ENCODE peak calls at places on chromosome 19, in four cellular contexts. One of them, this sample, is unnamed.

GRCh38 chr19:6271721-6272410 is 7.9 kb downstream of the MLLT1 start:
- DNase-seq in K562: peak; percentile 79
- DNase-seq in HepG2: no peak
- DNase-seq in GM12878: no peak
- DNase-seq in this sample: peak; percentile 24

GRCh38 chr19:2254052-2254872 is 2.0 kb downstream of the JSRP1 start:
- DNase-seq in K562: no peak
- DNase-seq in GM12878: no peak
- DNase-seq in HepG2: peak; percentile 64
- DNase-seq in this sample: peak; percentile 86

GRCh38 chr19:23286477-23286876 is 36.3 kb upstream of the ZNF724 start:
- DNase-seq in GM12878: no peak
- DNase-seq in HepG2: no peak
- DNase-seq in K562: no peak
- DNase-seq in this sample: peak; percentile 50

GRCh38 chr19:30281903-30282302 is 90.3 kb upstream of the ZNF536 start:
- DNase-seq in HepG2: no peak
- DNase-seq in GM12878: no peak
- DNase-seq in K562: no peak
- DNase-seq in this sample: no peak

GRCh38 chr19:38869836-38870607 is 8.1 kb downstream of the RINL start:
- DNase-seq in HepG2: no peak
- DNase-seq in K562: no peak
- DNase-seq in GM12878: no peak
- DNase-seq in this sample: peak; percentile 89

GRCh38 chr19:6069268-6069771 is 41.0 kb downstream of the RFX2 start:
- DNase-seq in K562: no peak
- DNase-seq in GM12878: no peak
- DNase-seq in HepG2: no peak
- DNase-seq in this sample: no peak

GRCh38 chr19:57075801-57076492 is 43.8 kb upstream of the USP29 start:
- DNase-seq in HepG2: peak; percentile 65
- DNase-seq in GM12878: no peak
- DNase-seq in K562: no peak
- DNase-seq in this sample: no peak

GRCh38 chr19:18741566-18742121 is 49.5 kb downstream of the COMP start:
- DNase-seq in GM12878: no peak
- DNase-seq in HepG2: peak; percentile 57
- DNase-seq in K562: no peak
- DNase-seq in this sample: no peak

GRCh38 chr19:609001-609340 is 19.3 kb downstream of the HCN2 start:
- DNase-seq in K562: no peak
- DNase-seq in HepG2: no peak
- DNase-seq in GM12878: no peak
- DNase-seq in this sample: no peak

GRCh38 chr19:51195616-51196015 is 29.3 kb upstream of the CD33 start:
- DNase-seq in GM12878: no peak
- DNase-seq in K562: no peak
- DNase-seq in HepG2: no peak
- DNase-seq in this sample: no peak

GRCh38 chr19:36797786-36798108 is 25.1 kb upstream of the ZNF850 start:
- DNase-seq in HepG2: no peak
- DNase-seq in GM12878: no peak
- DNase-seq in K562: no peak
- DNase-seq in this sample: no peak

GRCh38 chr19:58279042-58279924 is 528 bp downstream of the ZNF8 start:
- DNase-seq in GM12878: no peak
- DNase-seq in HepG2: peak; percentile 62
- DNase-seq in K562: peak; percentile 80
- DNase-seq in this sample: peak; percentile 69

GRCh38 chr19:6233051-6233826 is 46.5 kb downstream of the MLLT1 start:
- DNase-seq in GM12878: no peak
- DNase-seq in K562: no peak
- DNase-seq in HepG2: no peak
- DNase-seq in this sample: no peak

GRCh38 chr19:11355160-11356073 is at the start of gene PLPPR2:
- DNase-seq in HepG2: peak; percentile 68
- DNase-seq in K562: peak; percentile 96
- DNase-seq in GM12878: peak; percentile 25
- DNase-seq in this sample: peak; percentile 99

GRCh38 chr19:11088508-11089253 is 582 bp upstream of the LDLR start:
- DNase-seq in GM12878: no peak
- DNase-seq in HepG2: peak; percentile 81
- DNase-seq in K562: no peak
- DNase-seq in this sample: no peak

GRCh38 chr19:7928741-7929701 is 3.1 kb upstream of the CTXN1 start:
- DNase-seq in K562: peak; percentile 66
- DNase-seq in HepG2: peak; percentile 53
- DNase-seq in GM12878: no peak
- DNase-seq in this sample: peak; percentile 84

GRCh38 chr19:35031072-35031881 is 1.0 kb downstream of the SCN1B start:
- DNase-seq in K562: peak; percentile 67
- DNase-seq in GM12878: no peak
- DNase-seq in HepG2: no peak
- DNase-seq in this sample: peak; percentile 44

GRCh38 chr19:47623151-47623920 is 14.4 kb downstream of the BICRA start:
- DNase-seq in K562: no peak
- DNase-seq in HepG2: no peak
- DNase-seq in GM12878: no peak
- DNase-seq in this sample: no peak

GRCh38 chr19:41887711-41888382 is 4.9 kb downstream of the ARHGEF1 start:
- DNase-seq in HepG2: peak; percentile 95
- DNase-seq in GM12878: no peak
- DNase-seq in K562: no peak
- DNase-seq in this sample: peak; percentile 73

GRCh38 chr19:52188822-52189744 is 769 bp upstream of the PPP2R1A start:
- DNase-seq in K562: no peak
- DNase-seq in GM12878: no peak
- DNase-seq in HepG2: no peak
- DNase-seq in this sample: peak; percentile 98

GRCh38 chr19:34484328-34484727 is 2.8 kb downstream of the WTIP start:
- DNase-seq in GM12878: no peak
- DNase-seq in K562: no peak
- DNase-seq in HepG2: no peak
- DNase-seq in this sample: no peak

GRCh38 chr19:23002690-23003422 is at the start of gene ZNF728:
- DNase-seq in HepG2: no peak
- DNase-seq in GM12878: no peak
- DNase-seq in K562: peak; percentile 19
- DNase-seq in this sample: no peak

GRCh38 chr19:46786236-46787039 is 2.0 kb downstream of the SLC1A5 start:
- DNase-seq in GM12878: no peak
- DNase-seq in K562: peak; percentile 76
- DNase-seq in HepG2: peak; percentile 68
- DNase-seq in this sample: peak; percentile 45

GRCh38 chr19:13094771-13095392 is 7.8 kb downstream of the LYL1 start:
- DNase-seq in K562: peak; percentile 49
- DNase-seq in GM12878: no peak
- DNase-seq in HepG2: no peak
- DNase-seq in this sample: peak; percentile 45

GRCh38 chr19:41754596-41754995 is 734 bp upstream of the CEACAM6 start:
- DNase-seq in K562: no peak
- DNase-seq in GM12878: no peak
- DNase-seq in HepG2: no peak
- DNase-seq in this sample: no peak

GRCh38 chr19:24040621-24041020 is 46.4 kb upstream of the ZNF254 start:
- DNase-seq in HepG2: no peak
- DNase-seq in K562: no peak
- DNase-seq in GM12878: no peak
- DNase-seq in this sample: no peak

GRCh38 chr19:1774999-1775772 is 21.9 kb downstream of the ONECUT3 start:
- DNase-seq in GM12878: no peak
- DNase-seq in K562: peak; percentile 84
- DNase-seq in HepG2: no peak
- DNase-seq in this sample: peak; percentile 72

GRCh38 chr19:55082023-55082851 is 6.6 kb downstream of the EPS8L1 start:
- DNase-seq in GM12878: no peak
- DNase-seq in K562: no peak
- DNase-seq in HepG2: no peak
- DNase-seq in this sample: peak; percentile 92

GRCh38 chr19:43504426-43505185 is at the start of gene PHLDB3:
- DNase-seq in K562: peak; percentile 52
- DNase-seq in GM12878: no peak
- DNase-seq in HepG2: peak; percentile 38
- DNase-seq in this sample: peak; percentile 44

GRCh38 chr19:39465956-39466747 is 14.5 kb upstream of the TIMM50 start:
- DNase-seq in GM12878: no peak
- DNase-seq in K562: no peak
- DNase-seq in HepG2: no peak
- DNase-seq in this sample: no peak

GRCh38 chr19:7373862-7374261 is 25.1 kb downstream of the ARHGEF18 start:
- DNase-seq in HepG2: peak; percentile 35
- DNase-seq in K562: no peak
- DNase-seq in GM12878: no peak
- DNase-seq in this sample: no peak

GRCh38 chr19:48499352-48500090 is 12.1 kb downstream of the LMTK3 start:
- DNase-seq in K562: no peak
- DNase-seq in GM12878: no peak
- DNase-seq in HepG2: no peak
- DNase-seq in this sample: no peak

GRCh38 chr19:12774588-12775555 is at the start of gene HOOK2:
- DNase-seq in HepG2: no peak
- DNase-seq in K562: peak; percentile 71
- DNase-seq in GM12878: no peak
- DNase-seq in this sample: peak; percentile 94

GRCh38 chr19:55251296-55252081 is 7.3 kb downstream of the PPP6R1 start:
- DNase-seq in K562: peak; percentile 16
- DNase-seq in HepG2: no peak
- DNase-seq in GM12878: no peak
- DNase-seq in this sample: no peak

GRCh38 chr19:54133312-54133956 is 4.1 kb upstream of the CNOT3 start:
- DNase-seq in HepG2: peak; percentile 84
- DNase-seq in GM12878: no peak
- DNase-seq in K562: no peak
- DNase-seq in this sample: no peak

GRCh38 chr19:5178841-5179625 is 161.6 kb downstream of the PTPRS start:
- DNase-seq in K562: no peak
- DNase-seq in HepG2: no peak
- DNase-seq in GM12878: no peak
- DNase-seq in this sample: no peak

GRCh38 chr19:46659151-46660007 is 1.6 kb downstream of the DACT3 start:
- DNase-seq in HepG2: no peak
- DNase-seq in K562: peak; percentile 90
- DNase-seq in GM12878: no peak
- DNase-seq in this sample: peak; percentile 63

GRCh38 chr19:44704982-44705381 is 6.0 kb downstream of the CEACAM16 start:
- DNase-seq in GM12878: no peak
- DNase-seq in K562: no peak
- DNase-seq in HepG2: no peak
- DNase-seq in this sample: no peak
- TF ChIP-seq NR2C2 in GM12878: no peak
- TF ChIP-seq NR2C2 in K562: no peak
- TF ChIP-seq NR2C2 in HepG2: no peak
- TF ChIP-seq NR2C2 in this sample: no peak

DNA sequence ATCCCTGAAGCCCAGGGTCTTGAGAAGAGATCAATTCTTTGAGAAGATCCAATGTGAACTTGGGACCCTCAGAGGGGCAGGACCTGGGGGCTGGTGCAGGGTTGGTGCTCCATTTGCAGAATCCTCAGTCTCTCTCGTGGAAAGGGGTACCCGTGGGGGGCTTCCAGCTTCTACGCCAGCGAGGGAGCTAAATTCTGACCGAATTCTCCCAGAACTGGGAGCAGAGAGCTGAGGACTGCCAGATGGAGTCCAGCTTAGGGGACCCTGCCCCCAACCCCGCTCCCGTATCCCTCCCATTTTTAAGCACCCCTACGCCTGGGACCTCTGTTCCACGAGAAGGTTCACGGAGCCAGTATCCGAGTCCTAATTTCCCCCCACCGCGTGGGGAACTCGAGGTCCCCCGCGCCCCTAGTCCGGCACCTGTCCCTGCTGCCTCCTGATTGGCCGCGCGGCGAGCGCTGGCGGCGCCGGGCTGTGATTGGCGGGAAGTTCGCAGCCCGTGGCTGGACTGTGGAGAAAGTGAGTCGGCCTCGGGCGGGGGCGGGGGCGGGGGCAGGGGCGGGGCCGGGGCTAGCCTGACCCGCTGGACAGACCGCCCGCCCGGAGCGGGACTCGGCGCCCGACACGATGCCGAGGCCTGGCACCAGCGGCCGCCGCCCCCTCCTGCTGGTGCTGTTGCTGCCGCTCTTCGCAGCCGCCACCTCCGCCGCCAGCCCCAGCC is 4.4 kb upstream of the LTBP4 start:
- DNase-seq in HepG2: peak; percentile 45
- DNase-seq in GM12878: no peak
- DNase-seq in K562: peak; percentile 94
- DNase-seq in this sample: peak; percentile 78
- TF ChIP-seq ATF2 in HepG2: no peak
- TF ChIP-seq ATF2 in GM12878: no peak
- TF ChIP-seq ATF2 in K562: no peak
- TF ChIP-seq ATF2 in this sample: no peak

DNA sequence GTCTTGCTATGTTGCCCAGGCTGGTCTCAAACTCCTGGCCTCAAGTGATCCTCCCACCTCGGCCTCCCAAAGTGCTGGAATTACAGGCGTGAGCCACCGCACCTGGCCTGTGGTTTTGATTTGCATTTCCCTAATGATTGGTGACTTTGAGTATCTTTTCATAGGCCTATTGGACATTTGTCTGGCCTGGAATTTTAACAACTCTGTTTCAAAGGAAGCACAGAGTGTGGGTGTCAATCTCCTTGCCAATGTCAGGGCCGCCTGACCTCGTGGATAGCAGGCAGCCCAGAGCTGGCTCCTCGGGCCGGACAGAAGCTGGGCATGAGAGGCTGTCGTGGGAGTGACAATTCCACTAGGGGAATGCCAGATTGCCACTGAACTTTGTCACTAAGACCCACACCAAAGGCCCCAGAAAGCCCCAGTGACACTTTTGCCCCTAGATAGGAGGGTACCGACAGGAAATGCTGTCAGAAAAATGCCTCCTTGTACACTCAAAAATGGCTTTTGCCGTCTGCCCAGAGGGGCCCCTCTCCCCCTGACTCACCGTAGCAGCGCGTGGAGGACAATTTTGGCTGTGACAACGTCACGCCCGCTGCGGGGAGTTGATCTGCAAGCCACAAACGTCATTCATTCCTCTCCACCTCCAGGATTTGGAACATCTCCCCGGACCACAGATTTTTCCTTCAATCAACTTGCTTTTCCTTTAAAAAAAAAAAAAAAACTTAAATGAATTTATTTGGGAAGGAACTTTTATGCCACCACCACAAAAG is 11.7 kb upstream of the ADGRE5 start:
- DNase-seq in K562: no peak
- DNase-seq in HepG2: no peak
- DNase-seq in GM12878: no peak
- DNase-seq in this sample: no peak
- TF ChIP-seq ATF3 in K562: peak; percentile 44
- TF ChIP-seq ATF3 in HepG2: no peak
- TF ChIP-seq ATF3 in GM12878: no peak
- TF ChIP-seq ATF3 in this sample: no peak

DNA sequence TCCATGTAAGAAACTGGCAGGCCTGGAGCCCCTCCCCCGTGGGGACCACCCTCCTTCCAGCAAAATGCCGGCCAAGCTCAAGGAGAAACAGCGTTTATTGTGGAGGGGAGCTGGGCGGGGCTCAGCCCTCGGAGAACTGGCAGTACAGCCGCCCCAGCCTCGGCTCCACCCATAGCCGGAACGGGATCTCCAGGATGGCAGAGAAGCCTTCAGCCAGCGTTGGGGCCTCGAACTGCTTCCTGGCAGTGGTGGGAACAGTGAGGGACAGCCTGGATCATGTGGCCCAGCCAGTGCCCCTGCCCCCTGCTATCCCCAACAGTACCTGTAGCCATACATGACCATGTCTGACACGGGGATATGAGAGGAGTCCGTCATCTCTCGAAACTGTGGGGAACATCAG is 6.2 kb downstream of the PNKP start:
- DNase-seq in HepG2: no peak
- DNase-seq in GM12878: no peak
- DNase-seq in K562: no peak
- DNase-seq in this sample: peak; percentile 55
- TF ChIP-seq NR2C2 in HepG2: no peak
- TF ChIP-seq NR2C2 in GM12878: no peak
- TF ChIP-seq NR2C2 in K562: no peak
- TF ChIP-seq NR2C2 in this sample: no peak